ENCODE peak calls at places on chromosomes 3 and 15, in seven cellular contexts. Y is cardiac muscle cell; N is HT1080; G is stimulated activated CD4-positive, alpha-beta T cell treated with anti-CD3 and anti-CD28 coated beads, Interleukin-1b, Interleukin-23, amount 100 ng/mL, for 48 hours; H is left colon; X is PC-3; L is mucosa of descending colon. U is an unnamed sample.

GRCh38 chr3:143152043-143152442 is 32.5 kb downstream of the CHST2 start:
- DNase-seq in H (no peak), L (no peak), Y (no peak), G (no peak), N (no peak), X (no peak), U (no peak)

GRCh38 chr3:14358426-14359211 is 43.8 kb upstream of the SLC6A6 start:
- DNase-seq in H (peak), X (no peak), G (no peak), L (no peak), Y (no peak), N (no peak), U (no peak)

GRCh38 chr15:64597469-64597806 is 137.1 kb downstream of the ZNF609 start:
- DNase-seq in N (no peak), Y (no peak), X (no peak), G (no peak), H (no peak), L (no peak), U (no peak)

GRCh38 chr3:148880681-148881080 is 15.6 kb downstream of the CPA3 start:
- DNase-seq in G (no peak), N (peak), X (peak), L (no peak), Y (peak), H (no peak), U (no peak)

GRCh38 chr3:184058029-184058428 is 5.2 kb downstream of the HTR3C start:
- DNase-seq in L (no peak), Y (no peak), G (no peak), X (peak), H (no peak), N (peak), U (no peak)

GRCh38 chr15:42803436-42803835 is 66.5 kb upstream of the CDAN1 start:
- DNase-seq in L (no peak), H (no peak), N (no peak), X (no peak), G (no peak), Y (no peak), U (no peak)

GRCh38 chr3:137294839-137295238 is 337.1 kb downstream of the IL20RB start:
- DNase-seq in Y (no peak), X (no peak), N (no peak), G (no peak), H (no peak), L (no peak), U (no peak)

GRCh38 chr15:83605049-83605448 is 48.9 kb upstream of the ADAMTSL3 start:
- DNase-seq in N (no peak), X (no peak), L (no peak), H (no peak), G (no peak), Y (no peak), U (no peak)

GRCh38 chr3:150760431-150761200 is 2.4 kb downstream of the SIAH2 start:
- DNase-seq in N (no peak), G (peak), Y (no peak), X (no peak), H (no peak), L (no peak), U (no peak)

GRCh38 chr15:41233367-41233771 is 2.3 kb downstream of the CHP1 start:
- DNase-seq in H (no peak), G (no peak), X (peak), N (peak), L (no peak), Y (no peak), U (no peak)

GRCh38 chr3:111392911-111393351 is 149.1 kb upstream of the CD96 start:
- DNase-seq in X (peak), N (peak), L (no peak), H (no peak), G (peak), Y (no peak), U (no peak)

GRCh38 chr3:146421814-146422748 is 47.3 kb downstream of the PLSCR2 start:
- DNase-seq in Y (no peak), L (no peak), N (peak), H (no peak), X (peak), G (no peak), U (no peak)

GRCh38 chr15:57923311-57923710 is 142.2 kb downstream of the ALDH1A2 start:
- DNase-seq in X (no peak), L (no peak), G (no peak), N (no peak), Y (no peak), H (no peak), U (no peak)

GRCh38 chr3:9129366-9129765 is 120.1 kb downstream of the SRGAP3 start:
- DNase-seq in G (no peak), X (no peak), L (no peak), Y (no peak), N (no peak), H (no peak), U (no peak)

GRCh38 chr3:113138839-113139743 is 72.3 kb upstream of the BOC start:
- DNase-seq in Y (no peak), X (no peak), L (no peak), N (no peak), G (no peak), H (no peak), U (no peak)

GRCh38 chr3:157109267-157110141 is 50.4 kb downstream of the CCNL1 start:
- DNase-seq in G (no peak), H (no peak), L (no peak), X (no peak), Y (peak), N (no peak), U (no peak)

GRCh38 chr15:70096975-70097336 is 761 bp downstream of the TLE3 start:
- DNase-seq in G (no peak), N (no peak), X (no peak), H (no peak), Y (peak), L (no peak), U (no peak)

GRCh38 chr3:127694467-127695215 is 21.9 kb downstream of the ABTB1 start:
- DNase-seq in Y (no peak), H (no peak), G (peak), X (peak), L (peak), N (peak), U (no peak)

GRCh38 chr15:74829500-74829899 is 3.1 kb downstream of the CPLX3 start:
- DNase-seq in Y (no peak), H (no peak), X (peak), L (no peak), G (no peak), N (no peak), U (no peak)

GRCh38 chr15:43930079-43930478 is 103.3 kb downstream of the WDR76 start:
- DNase-seq in G (no peak), X (no peak), N (peak), L (no peak), H (no peak), Y (peak), U (no peak)

GRCh38 chr3:11784962-11785361 is 61.7 kb downstream of the TAMM41 start:
- DNase-seq in Y (no peak), X (no peak), H (no peak), N (no peak), G (no peak), L (no peak), U (no peak)